ENCODE peak calls at places on chromosomes 5 and 9, in five cellular contexts. One of them, this sample, is unnamed.

GRCh38 chr5:157739388-157740045 is 4.0 kb upstream of the LSM11 start:
- DNase-seq in tibial nerve: no peak
- DNase-seq in AG10803: no peak
- DNase-seq in mucosa of descending colon: no peak
- DNase-seq in neural crest cell: no peak
- DNase-seq in this sample: no peak

GRCh38 chr9:68513385-68513784 is 27.3 kb downstream of the TMEM252 start:
- DNase-seq in tibial nerve: no peak
- DNase-seq in AG10803: no peak
- DNase-seq in mucosa of descending colon: no peak
- DNase-seq in neural crest cell: no peak
- DNase-seq in this sample: no peak

GRCh38 chr9:129458155-129458661 is 162.7 kb downstream of the C9orf50 start:
- DNase-seq in tibial nerve: no peak
- DNase-seq in AG10803: no peak
- DNase-seq in mucosa of descending colon: peak
- DNase-seq in neural crest cell: no peak
- DNase-seq in this sample: no peak

GRCh38 chr5:33008751-33009418 is 297.8 kb downstream of the NPR3 start:
- DNase-seq in tibial nerve: no peak
- DNase-seq in AG10803: no peak
- DNase-seq in mucosa of descending colon: no peak
- DNase-seq in neural crest cell: no peak
- DNase-seq in this sample: no peak

GRCh38 chr5:108747111-108748009 is at the start of gene FER:
- DNase-seq in tibial nerve: no peak
- DNase-seq in AG10803: peak
- DNase-seq in mucosa of descending colon: no peak
- DNase-seq in neural crest cell: peak
- DNase-seq in this sample: no peak

GRCh38 chr5:19733612-19734495 is 254.1 kb downstream of the CDH18 start:
- DNase-seq in tibial nerve: no peak
- DNase-seq in AG10803: no peak
- DNase-seq in mucosa of descending colon: no peak
- DNase-seq in neural crest cell: no peak
- DNase-seq in this sample: no peak

GRCh38 chr5:108345541-108346171 is 36.2 kb downstream of the FBXL17 start:
- DNase-seq in tibial nerve: no peak
- DNase-seq in AG10803: peak
- DNase-seq in mucosa of descending colon: no peak
- DNase-seq in neural crest cell: no peak
- DNase-seq in this sample: no peak

GRCh38 chr5:53041071-53041692 is 52.0 kb downstream of the ITGA2 start:
- DNase-seq in tibial nerve: no peak
- DNase-seq in AG10803: no peak
- DNase-seq in mucosa of descending colon: no peak
- DNase-seq in neural crest cell: no peak
- DNase-seq in this sample: no peak

GRCh38 chr5:14105717-14106435 is 37.3 kb upstream of the TRIO start:
- DNase-seq in tibial nerve: no peak
- DNase-seq in AG10803: peak
- DNase-seq in mucosa of descending colon: no peak
- DNase-seq in neural crest cell: no peak
- DNase-seq in this sample: no peak

DNA sequence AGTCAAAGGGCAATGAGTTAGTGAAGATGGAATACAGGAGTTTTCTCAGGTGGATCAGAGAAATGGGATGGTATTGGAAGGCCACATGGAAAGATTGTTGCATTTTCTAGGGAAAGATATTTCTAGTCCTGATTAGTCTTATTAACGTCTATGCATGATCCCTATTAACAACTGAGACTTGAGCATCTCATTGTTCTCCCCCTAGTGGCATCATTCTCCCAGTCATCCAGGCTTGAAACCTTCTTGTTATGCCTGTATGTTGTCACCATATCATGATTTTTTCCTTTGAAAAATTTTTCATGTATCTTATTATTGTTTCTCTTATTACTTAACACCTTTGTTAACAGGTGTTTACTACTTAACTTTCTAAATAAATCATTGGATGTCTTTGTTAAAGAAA is 34.4 kb downstream of the KIF2A start:
- DNase-seq in tibial nerve: no peak
- DNase-seq in AG10803: peak
- DNase-seq in mucosa of descending colon: no peak
- DNase-seq in neural crest cell: no peak
- DNase-seq in this sample: no peak
- TF ChIP-seq CTCF in tibial nerve: no peak
- TF ChIP-seq CTCF in AG10803: peak
- TF ChIP-seq CTCF in mucosa of descending colon: no peak
- TF ChIP-seq CTCF in neural crest cell: peak
- TF ChIP-seq CTCF in this sample: peak

DNA sequence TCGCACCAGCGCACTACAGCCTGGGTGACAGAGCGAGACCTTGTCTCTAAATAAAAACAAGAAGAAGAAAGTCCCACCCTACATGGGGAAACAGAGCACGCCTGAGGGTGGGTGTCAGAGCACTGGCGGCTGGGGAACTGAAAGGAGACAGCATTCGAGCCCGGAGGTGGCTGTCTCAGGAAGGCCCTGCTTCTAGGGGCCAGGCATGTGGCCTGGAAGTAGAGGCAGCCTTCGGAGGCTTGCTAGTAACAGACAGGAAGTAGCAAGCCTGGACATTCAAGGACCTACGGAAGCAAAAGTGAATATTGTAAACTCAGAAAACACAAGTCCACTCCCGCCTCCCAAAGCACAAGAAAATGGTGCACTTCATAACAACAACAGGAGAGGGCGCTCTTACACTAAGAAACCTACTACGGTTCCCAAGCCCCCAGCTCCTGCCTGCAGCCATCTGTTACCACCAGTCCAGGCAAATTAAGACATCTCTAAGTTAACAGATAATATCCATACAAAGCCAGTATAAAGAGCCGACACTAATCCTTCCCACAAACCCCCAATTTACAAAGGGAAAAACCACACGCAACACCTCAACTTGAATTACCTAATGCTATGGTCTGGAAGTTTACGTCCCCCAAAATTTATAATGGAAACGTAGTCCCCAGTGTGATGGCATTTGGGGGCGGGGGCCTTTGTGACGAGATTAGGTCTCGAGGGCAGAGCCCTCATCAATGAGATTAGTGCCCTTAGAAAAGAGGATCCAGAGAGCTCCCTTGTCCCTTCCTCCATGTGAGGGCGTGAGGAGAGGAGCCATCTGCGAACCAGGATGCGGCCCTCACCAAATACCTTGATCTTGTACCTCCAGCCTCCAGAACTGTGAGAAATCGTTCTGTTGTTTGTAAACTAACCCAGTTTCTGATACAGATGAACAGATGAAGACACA is 7.7 kb downstream of the RASGEF1C start:
- DNase-seq in tibial nerve: no peak
- DNase-seq in AG10803: no peak
- DNase-seq in mucosa of descending colon: no peak
- DNase-seq in neural crest cell: peak
- DNase-seq in this sample: no peak
- TF ChIP-seq CTCF in tibial nerve: no peak
- TF ChIP-seq CTCF in AG10803: peak
- TF ChIP-seq CTCF in mucosa of descending colon: no peak
- TF ChIP-seq CTCF in neural crest cell: peak
- TF ChIP-seq CTCF in this sample: peak

DNA sequence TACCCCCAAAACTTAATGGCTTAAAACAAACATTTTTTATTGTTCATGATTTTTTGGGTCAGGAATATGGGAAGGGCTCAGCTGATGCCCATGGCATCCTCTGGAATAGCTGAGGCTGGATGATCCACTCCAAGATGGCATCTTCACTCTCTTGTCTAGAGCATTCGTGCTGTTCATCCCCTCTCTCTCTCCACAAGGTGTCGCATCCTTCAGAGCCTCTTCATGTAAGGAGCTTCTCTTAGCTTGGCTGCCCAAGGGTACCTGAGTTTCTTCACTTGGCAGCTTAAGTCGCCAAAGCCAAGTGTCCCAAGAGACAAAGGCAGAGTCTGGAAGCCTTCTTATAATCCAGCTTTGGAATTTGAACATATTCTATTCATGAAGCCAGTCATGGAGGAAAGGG is 294.7 kb downstream of the CHSY3 start:
- DNase-seq in tibial nerve: no peak
- DNase-seq in AG10803: peak
- DNase-seq in mucosa of descending colon: no peak
- DNase-seq in neural crest cell: no peak
- DNase-seq in this sample: no peak
- TF ChIP-seq CTCF in tibial nerve: no peak
- TF ChIP-seq CTCF in AG10803: peak
- TF ChIP-seq CTCF in mucosa of descending colon: no peak
- TF ChIP-seq CTCF in neural crest cell: peak
- TF ChIP-seq CTCF in this sample: no peak

DNA sequence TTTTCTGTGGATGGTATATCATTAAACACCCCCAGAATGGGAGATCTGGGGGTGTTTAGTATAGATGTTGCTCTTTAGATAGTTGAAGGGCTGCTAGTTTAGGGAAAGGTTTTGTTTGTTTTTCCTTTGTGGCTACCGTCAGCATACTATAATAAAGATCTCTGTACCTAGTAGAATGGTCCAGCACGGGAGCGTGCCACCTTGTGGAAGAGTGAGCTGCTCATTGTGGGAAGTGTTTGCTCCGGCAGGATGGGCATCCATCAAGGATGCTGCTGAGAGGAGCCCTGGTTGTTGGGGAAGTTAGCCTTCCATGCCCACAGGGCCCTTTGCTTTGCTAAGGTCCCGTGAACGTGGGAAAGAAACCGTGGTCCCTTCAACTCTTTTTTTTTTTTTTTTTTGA is 113.1 kb downstream of the LIFR start:
- DNase-seq in tibial nerve: no peak
- DNase-seq in AG10803: no peak
- DNase-seq in mucosa of descending colon: no peak
- DNase-seq in neural crest cell: no peak
- DNase-seq in this sample: no peak
- TF ChIP-seq CTCF in tibial nerve: no peak
- TF ChIP-seq CTCF in AG10803: no peak
- TF ChIP-seq CTCF in mucosa of descending colon: no peak
- TF ChIP-seq CTCF in neural crest cell: no peak
- TF ChIP-seq CTCF in this sample: no peak

GRCh38 chr9:11471321-11471720 is 858.5 kb upstream of the PTPRD start:
- DNase-seq in tibial nerve: no peak
- DNase-seq in AG10803: no peak
- DNase-seq in mucosa of descending colon: no peak
- DNase-seq in neural crest cell: no peak
- DNase-seq in this sample: no peak
- TF ChIP-seq CTCF in tibial nerve: no peak
- TF ChIP-seq CTCF in AG10803: no peak
- TF ChIP-seq CTCF in mucosa of descending colon: no peak
- TF ChIP-seq CTCF in neural crest cell: no peak
- TF ChIP-seq CTCF in this sample: no peak

DNA sequence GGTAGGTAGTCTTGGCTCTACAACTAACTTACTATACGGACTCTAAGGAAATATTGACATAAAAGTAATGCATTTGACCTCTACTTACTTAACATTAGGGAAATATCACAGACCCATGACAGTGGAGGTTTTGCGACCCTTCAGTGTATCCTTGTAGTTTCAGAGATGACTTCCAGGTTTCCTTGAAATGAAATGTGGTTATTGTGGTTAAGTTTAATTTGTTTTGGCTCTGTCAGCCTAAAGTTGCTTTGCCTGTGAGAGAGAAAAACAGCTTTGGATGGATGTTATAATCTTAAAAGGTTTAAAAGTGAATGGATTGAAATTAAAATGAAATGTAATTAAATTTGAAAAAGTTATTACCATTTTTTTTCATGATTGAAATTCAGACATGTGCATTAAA is 42.9 kb downstream of the LRRTM2 start:
- DNase-seq in tibial nerve: no peak
- DNase-seq in AG10803: peak
- DNase-seq in mucosa of descending colon: no peak
- DNase-seq in neural crest cell: no peak
- DNase-seq in this sample: no peak
- TF ChIP-seq CTCF in tibial nerve: no peak
- TF ChIP-seq CTCF in AG10803: no peak
- TF ChIP-seq CTCF in mucosa of descending colon: no peak
- TF ChIP-seq CTCF in neural crest cell: no peak
- TF ChIP-seq CTCF in this sample: no peak

DNA sequence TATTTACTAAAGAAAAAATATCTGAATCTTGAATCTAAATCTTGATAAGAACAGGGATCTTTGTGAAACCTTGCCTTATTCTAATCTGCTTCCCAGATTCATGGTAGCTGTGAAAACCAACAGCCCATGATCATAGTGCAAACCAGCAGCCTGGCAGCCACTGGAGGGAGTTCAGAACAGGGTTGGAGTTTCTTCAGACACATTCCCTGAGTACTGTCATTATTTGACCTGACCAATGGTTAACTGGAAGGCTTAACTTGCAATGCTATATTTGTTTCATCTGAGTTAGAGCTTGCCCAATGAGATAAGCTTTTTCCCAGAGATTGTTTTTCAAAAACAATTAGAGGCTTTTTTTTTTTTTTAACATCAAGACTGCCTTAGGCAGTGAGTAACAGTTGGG is 47.8 kb downstream of the LOX start:
- DNase-seq in tibial nerve: no peak
- DNase-seq in AG10803: no peak
- DNase-seq in mucosa of descending colon: no peak
- DNase-seq in neural crest cell: no peak
- DNase-seq in this sample: no peak
- TF ChIP-seq CTCF in tibial nerve: no peak
- TF ChIP-seq CTCF in AG10803: no peak
- TF ChIP-seq CTCF in mucosa of descending colon: no peak
- TF ChIP-seq CTCF in neural crest cell: no peak
- TF ChIP-seq CTCF in this sample: no peak

This sample was measured in type B pancreatic cell.